ENCODE peak calls at places on chromosomes 1 and 21, in ten cellular contexts. A is ACHN; X is LoVo; E is CD4-positive, alpha-beta T cell; S is stimulated activated CD4-positive, alpha-beta T cell treated with anti-CD3 and anti-CD28 coated beads, Interleukin-15, amount 100 ng/mL, for 1 hour; Q is T-cell; Y is ELR; R is WTC11; V is Caki2; I is transverse colon. P is an unnamed sample.

GRCh38 chr1:22829001-22829989 is 118.7 kb downstream of the EPHB2 start:
- DNase-seq in X (no peak), A (no peak), S (no peak), Y (peak; percentile 30), Q (no peak), V (peak; percentile 27), E (no peak), I (no peak), R (no peak), P (no peak)

GRCh38 chr21:32064511-32064910 is 191.7 kb downstream of the HUNK start:
- DNase-seq in Y (no peak), V (no peak), A (no peak), R (no peak), Q (no peak), I (no peak), S (no peak), E (no peak), X (no peak), P (no peak)

GRCh38 chr1:6330410-6330827 is 63.1 kb downstream of the ACOT7 start:
- DNase-seq in Q (no peak), I (no peak), E (no peak), Y (peak; percentile 37), V (no peak), S (no peak), R (no peak), A (no peak), X (no peak), P (no peak)

GRCh38 chr1:84300501-84300900 is 1.0 kb upstream of the SAMD13 start:
- DNase-seq in R (no peak), A (no peak), S (no peak), I (no peak), V (no peak), Y (no peak), X (no peak), E (no peak), Q (no peak), P (no peak)

GRCh38 chr1:21520899-21521716 is 11.9 kb downstream of the ALPL start:
- DNase-seq in S (no peak), X (no peak), E (no peak), V (no peak), R (no peak), Q (no peak), I (no peak), A (no peak), Y (peak; percentile 32), P (no peak)

GRCh38 chr1:213606252-213606820 is 381.4 kb upstream of the PROX1 start:
- DNase-seq in Y (no peak), S (no peak), Q (no peak), E (no peak), X (no peak), A (no peak), V (no peak), R (no peak), I (no peak), P (no peak)

GRCh38 chr1:46673749-46674182 is 2.1 kb downstream of the TEX38 start:
- DNase-seq in I (no peak), A (no peak), V (peak; percentile 26), X (no peak), R (no peak), Q (no peak), S (no peak), E (no peak), Y (peak; percentile 74), P (no peak)

GRCh38 chr1:24345334-24345733 is 26.2 kb downstream of the GRHL3 start:
- DNase-seq in V (no peak), Y (no peak), Q (no peak), X (no peak), R (no peak), I (no peak), S (no peak), E (no peak), A (no peak), P (no peak)

GRCh38 chr1:100795646-100795985 is 76.1 kb downstream of the VCAM1 start:
- DNase-seq in V (no peak), I (no peak), X (no peak), Y (no peak), E (no peak), Q (no peak), S (no peak), A (no peak), R (no peak), P (no peak)

GRCh38 chr1:111833334-111833733 is 77.6 kb downstream of the DDX20 start:
- DNase-seq in I (no peak), E (no peak), R (no peak), A (no peak), S (no peak), Q (no peak), Y (peak; percentile 6), V (no peak), X (no peak), P (no peak)

P was measured in epithelial cell of proximal tubule.